ENCODE peak calls at places on chromosome 18, in eight cellular contexts. R is IMR-90, T is H9, G is neuronal stem cell, L is HCT116, C is GM23248, I is mammary epithelial cell, Y is neural progenitor cell. O is an unnamed sample.

GRCh38 chr18:74257083-74257482 is 34.7 kb downstream of the CYB5A start:
- DNase-seq in R (no peak), L (no peak), I (no peak), T (no peak), Y (no peak), C (no peak), G (no peak), O (no peak)

GRCh38 chr18:42174909-42175308 is 219.9 kb downstream of the PIK3C3 start:
- DNase-seq in C (peak; percentile 14), I (peak; percentile 61), R (no peak), G (peak; percentile 32), T (peak; percentile 30), L (no peak), Y (peak; percentile 51), O (no peak)

GRCh38 chr18:13366131-13366530 is 147.6 kb downstream of the LDLRAD4 start:
- DNase-seq in Y (peak; percentile 32), L (no peak), T (no peak), I (no peak), C (no peak), G (no peak), R (no peak), O (no peak)

GRCh38 chr18:9831046-9831722 is 54.6 kb upstream of the TXNDC2 start:
- DNase-seq in I (no peak), L (no peak), Y (no peak), T (no peak), R (no peak), C (no peak), G (no peak), O (no peak)

GRCh38 chr18:25299426-25299825 is 52.5 kb downstream of the ZNF521 start:
- DNase-seq in T (no peak), R (peak; percentile 86), L (no peak), C (peak; percentile 87), I (peak; percentile 69), G (no peak), Y (no peak), O (no peak)

GRCh38 chr18:37450434-37451133 is 115.0 kb downstream of the CELF4 start:
- DNase-seq in I (no peak), L (no peak), C (no peak), R (peak; percentile 4), T (peak; percentile 78), G (peak; percentile 83), Y (peak; percentile 94), O (no peak)

GRCh38 chr18:38575648-38576047 is 1010.0 kb upstream of the CELF4 start:
- DNase-seq in L (no peak), C (no peak), R (no peak), Y (no peak), G (no peak), T (no peak), I (no peak), O (no peak)

GRCh38 chr18:12076424-12077140 is 17.1 kb upstream of the ANKRD62 start:
- DNase-seq in T (no peak), L (no peak), G (no peak), I (peak; percentile 52), R (peak; percentile 7), C (peak; percentile 65), Y (peak; percentile 86), O (no peak)

GRCh38 chr18:60534539-60534938 is 162.0 kb upstream of the MC4R start:
- DNase-seq in G (no peak), T (no peak), C (peak; percentile 58), I (peak; percentile 8), R (peak; percentile 24), Y (no peak), L (no peak), O (no peak)

GRCh38 chr18:814300-815084 is 2.5 kb upstream of the YES1 start:
- DNase-seq in T (peak; percentile 53), C (no peak), G (no peak), I (no peak), L (no peak), Y (no peak), R (no peak), O (no peak)

GRCh38 chr18:73340135-73340934 is 472.5 kb upstream of the NETO1 start:
- DNase-seq in G (no peak), L (no peak), R (peak; percentile 48), Y (no peak), I (peak; percentile 24), T (no peak), C (peak; percentile 37), O (no peak)

GRCh38 chr18:59570101-59570875 is 126.9 kb downstream of the CCBE1 start:
- DNase-seq in G (no peak), T (no peak), I (no peak), Y (peak; percentile 43), C (no peak), R (peak; percentile 18), L (no peak), O (no peak)

GRCh38 chr18:8400193-8400752 is 209.0 kb upstream of the RAB12 start:
- DNase-seq in L (no peak), Y (no peak), R (no peak), I (no peak), T (no peak), C (no peak), G (no peak), O (no peak)

GRCh38 chr18:35786359-35787042 is 186.0 kb upstream of the RMP24 start:
- DNase-seq in C (no peak), I (no peak), L (no peak), R (no peak), G (no peak), T (no peak), Y (no peak), O (no peak)

DNA sequence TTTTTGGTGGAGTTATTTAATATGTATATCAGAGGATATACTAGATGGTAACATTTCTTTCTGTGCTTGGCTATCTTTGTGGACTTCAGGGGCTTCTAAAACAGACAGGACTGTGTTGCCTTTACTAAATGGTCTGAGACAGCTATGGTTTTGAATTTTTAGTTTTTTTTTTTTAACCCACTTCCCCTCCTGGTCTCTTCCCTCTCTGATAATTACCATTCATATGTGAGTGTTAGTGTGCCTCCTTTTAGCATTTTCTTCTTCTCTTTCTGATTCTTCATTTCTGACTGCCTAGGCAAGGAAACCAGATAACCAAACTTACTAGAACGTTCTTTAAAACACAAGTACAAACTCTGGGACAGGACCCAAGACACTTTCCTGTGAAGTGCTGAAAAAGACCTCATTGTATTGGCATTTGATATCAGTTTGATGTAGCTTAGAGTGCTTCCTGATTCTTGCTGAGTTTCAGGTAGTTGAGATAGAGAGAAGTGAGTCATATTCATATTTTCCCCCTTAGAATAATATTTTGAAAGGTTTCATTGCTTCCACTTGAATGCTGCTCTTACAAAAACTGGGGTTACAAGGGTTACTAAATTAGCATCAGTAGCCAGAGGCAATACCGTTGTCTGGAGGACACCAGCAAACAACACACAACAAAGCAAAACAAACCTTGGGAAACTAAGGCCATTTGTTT is 52.7 kb downstream of the SMAD4 start:
- DNase-seq in Y (no peak), I (peak; percentile 77), G (no peak), T (no peak), L (peak; percentile 45), R (peak; percentile 10), C (no peak), O (peak; percentile 67)
- H3K27ac ChIP-seq in Y (no peak overlapping the region), I (peak overlapping the region; percentile 65), G (no peak overlapping the region), T (no peak overlapping the region), L (peak overlapping the region; percentile 53), R (no peak overlapping the region), C (no peak overlapping the region), O (peak overlapping the region; percentile 57)

DNA sequence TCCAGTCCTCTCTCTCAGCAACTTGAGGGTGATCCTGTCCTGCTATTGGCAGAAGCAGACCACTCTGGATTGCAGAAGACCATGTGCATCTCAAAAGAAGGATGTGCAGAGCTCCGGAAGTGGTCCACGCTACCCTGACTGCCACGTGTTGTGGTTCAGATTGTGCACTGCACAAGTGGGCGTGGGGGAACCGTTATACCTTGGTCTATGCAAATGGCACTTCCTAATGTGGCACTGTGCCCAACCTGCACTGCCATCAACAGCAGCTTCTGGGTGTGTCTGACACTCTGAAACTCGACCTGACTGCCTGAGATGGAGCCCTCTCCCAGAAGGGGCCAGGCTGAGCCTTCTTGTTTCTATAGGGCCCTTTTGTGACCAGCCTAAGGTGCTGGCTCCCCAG is 219.1 kb downstream of the ZNF516 start:
- DNase-seq in C (no peak), Y (no peak), I (no peak), T (no peak), L (no peak), G (no peak), R (no peak), O (no peak)
- H3K4me2 ChIP-seq in C (no peak overlapping the region), Y (no peak overlapping the region), I (no peak overlapping the region), T (no peak overlapping the region), L (no peak overlapping the region), G (no peak overlapping the region), R (no peak overlapping the region), O (no peak overlapping the region)

DNA sequence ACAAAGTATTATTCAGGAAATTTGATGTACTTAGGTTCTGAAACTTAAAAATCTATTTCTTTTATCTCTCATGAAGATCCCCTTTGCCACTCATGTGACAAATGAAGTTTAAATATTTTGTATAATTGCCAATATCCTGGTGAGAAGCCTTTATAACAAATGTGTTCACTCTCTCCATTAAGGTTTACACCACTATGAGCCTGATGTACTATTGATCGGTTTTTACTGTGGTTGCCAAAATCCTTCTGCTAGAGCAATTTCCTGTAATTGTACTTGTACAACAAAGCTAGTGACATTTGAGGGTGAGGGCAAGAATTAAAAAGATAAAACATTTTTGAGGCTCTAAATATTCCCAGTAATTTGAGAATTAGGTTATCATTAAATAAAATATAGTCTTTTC is 222.3 kb upstream of the CDH19 start:
- DNase-seq in Y (no peak), L (no peak), T (no peak), I (no peak), C (no peak), R (no peak), G (no peak), O (peak; percentile 54)
- H2AFZ ChIP-seq in Y (no peak overlapping the region), L (no peak overlapping the region), T (no peak overlapping the region), I (no peak overlapping the region), C (no peak overlapping the region), R (no peak overlapping the region), G (no peak overlapping the region), O (no peak overlapping the region)

GRCh38 chr18:48742304-48742703 is 203.5 kb downstream of the CTIF start:
- DNase-seq in G (no peak), I (no peak), L (no peak), T (no peak), C (no peak), Y (no peak), R (no peak), O (no peak)

GRCh38 chr18:48740846-48741485 is 202.1 kb downstream of the CTIF start:
- DNase-seq in C (no peak), L (no peak), I (peak; percentile 45), Y (no peak), G (no peak), R (no peak), T (no peak), O (no peak)

GRCh38 chr18:48740068-48740440 is 201.2 kb downstream of the CTIF start:
- DNase-seq in R (no peak), Y (no peak), T (no peak), L (no peak), G (no peak), C (no peak), I (no peak), O (no peak)

GRCh38 chr18:48743046-48743445 is 204.2 kb downstream of the CTIF start:
- DNase-seq in Y (no peak), I (peak; percentile 38), G (no peak), L (no peak), C (peak; percentile 92), T (no peak), R (peak; percentile 71), O (no peak)

DNA sequence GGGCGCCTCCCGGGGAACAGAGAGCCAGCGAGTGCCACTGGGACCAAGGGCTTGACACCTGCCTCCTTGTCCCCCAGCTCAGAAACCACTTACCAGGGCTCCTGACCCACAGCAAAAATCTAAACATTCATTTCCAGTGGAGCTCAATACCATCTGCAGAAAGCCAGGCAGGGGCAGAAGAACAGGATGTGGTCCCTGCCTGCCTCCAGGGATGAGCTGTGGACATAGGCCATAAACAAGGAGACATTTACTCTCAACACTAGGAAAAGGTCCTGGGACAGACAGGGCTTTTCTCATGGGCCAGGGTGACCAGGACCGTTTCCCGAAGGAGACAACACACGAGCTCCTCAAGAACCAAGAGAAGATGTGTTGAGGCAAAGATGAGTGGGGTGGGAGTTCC is 203.0 kb downstream of the CTIF start:
- DNase-seq in T (no peak), C (no peak), I (no peak), R (no peak), G (no peak), L (no peak), Y (no peak), O (no peak)
- H3K27ac ChIP-seq in T (no peak overlapping the region), C (peak overlapping the region; percentile 79), I (no peak overlapping the region), R (peak overlapping the region; percentile 4), G (no peak overlapping the region), L (no peak overlapping the region), Y (no peak overlapping the region), O (no peak overlapping the region)

O was measured in endothelial cell of umbilical vein.